ENCODE peak calls at places on chromosomes 4 and X, in five cellular contexts. One of them, this sample, is unnamed.

GRCh38 chr4:94849901-94850300 is 92.1 kb downstream of the BMPR1B start:
- DNase-seq in activated CD8-positive, alpha-beta T cell treated with anti-CD3 and anti-CD28 coated beads for 36 hours: no peak
- DNase-seq in hippocampal formation: no peak
- DNase-seq in stimulated activated CD4-positive, alpha-beta T cell treated with anti-CD3 and anti-CD28 coated beads, TNF-alpha, amount 100 ng/mL, for 1 hour: no peak
- DNase-seq in NCI-H1436: no peak
- DNase-seq in this sample: no peak

GRCh38 chrX:153708415-153708814 is 15.8 kb downstream of the BCAP31 start:
- DNase-seq in activated CD8-positive, alpha-beta T cell treated with anti-CD3 and anti-CD28 coated beads for 36 hours: peak; percentile 52
- DNase-seq in hippocampal formation: peak; percentile 29
- DNase-seq in stimulated activated CD4-positive, alpha-beta T cell treated with anti-CD3 and anti-CD28 coated beads, TNF-alpha, amount 100 ng/mL, for 1 hour: no peak
- DNase-seq in NCI-H1436: peak; percentile 29
- DNase-seq in this sample: peak; percentile 5

GRCh38 chrX:123184858-123185251 is 777 bp downstream of the GRIA3 start:
- DNase-seq in activated CD8-positive, alpha-beta T cell treated with anti-CD3 and anti-CD28 coated beads for 36 hours: no peak
- DNase-seq in hippocampal formation: no peak
- DNase-seq in stimulated activated CD4-positive, alpha-beta T cell treated with anti-CD3 and anti-CD28 coated beads, TNF-alpha, amount 100 ng/mL, for 1 hour: no peak
- DNase-seq in NCI-H1436: no peak
- DNase-seq in this sample: no peak

GRCh38 chr4:37812713-37813112 is 13.8 kb upstream of the PGM2 start:
- DNase-seq in activated CD8-positive, alpha-beta T cell treated with anti-CD3 and anti-CD28 coated beads for 36 hours: no peak
- DNase-seq in hippocampal formation: no peak
- DNase-seq in stimulated activated CD4-positive, alpha-beta T cell treated with anti-CD3 and anti-CD28 coated beads, TNF-alpha, amount 100 ng/mL, for 1 hour: no peak
- DNase-seq in NCI-H1436: no peak
- DNase-seq in this sample: no peak

GRCh38 chr4:118758293-118758692 is 73.1 kb downstream of the METTL14 start:
- DNase-seq in activated CD8-positive, alpha-beta T cell treated with anti-CD3 and anti-CD28 coated beads for 36 hours: no peak
- DNase-seq in hippocampal formation: no peak
- DNase-seq in stimulated activated CD4-positive, alpha-beta T cell treated with anti-CD3 and anti-CD28 coated beads, TNF-alpha, amount 100 ng/mL, for 1 hour: no peak
- DNase-seq in NCI-H1436: no peak
- DNase-seq in this sample: no peak

GRCh38 chrX:20829665-20830481 is 544.3 kb upstream of the CNKSR2 start:
- DNase-seq in activated CD8-positive, alpha-beta T cell treated with anti-CD3 and anti-CD28 coated beads for 36 hours: no peak
- DNase-seq in hippocampal formation: no peak
- DNase-seq in stimulated activated CD4-positive, alpha-beta T cell treated with anti-CD3 and anti-CD28 coated beads, TNF-alpha, amount 100 ng/mL, for 1 hour: no peak
- DNase-seq in NCI-H1436: no peak
- DNase-seq in this sample: no peak

GRCh38 chr4:123898941-123899666 is 502.5 kb downstream of the SPRY1 start:
- DNase-seq in activated CD8-positive, alpha-beta T cell treated with anti-CD3 and anti-CD28 coated beads for 36 hours: no peak
- DNase-seq in hippocampal formation: no peak
- DNase-seq in stimulated activated CD4-positive, alpha-beta T cell treated with anti-CD3 and anti-CD28 coated beads, TNF-alpha, amount 100 ng/mL, for 1 hour: no peak
- DNase-seq in NCI-H1436: no peak
- DNase-seq in this sample: no peak

GRCh38 chr4:22237846-22238513 is 277.9 kb downstream of the ADGRA3 start:
- DNase-seq in activated CD8-positive, alpha-beta T cell treated with anti-CD3 and anti-CD28 coated beads for 36 hours: no peak
- DNase-seq in hippocampal formation: no peak
- DNase-seq in stimulated activated CD4-positive, alpha-beta T cell treated with anti-CD3 and anti-CD28 coated beads, TNF-alpha, amount 100 ng/mL, for 1 hour: no peak
- DNase-seq in NCI-H1436: no peak
- DNase-seq in this sample: no peak

GRCh38 chr4:145614235-145614615 is 5.0 kb upstream of the MMAA start:
- DNase-seq in activated CD8-positive, alpha-beta T cell treated with anti-CD3 and anti-CD28 coated beads for 36 hours: no peak
- DNase-seq in hippocampal formation: no peak
- DNase-seq in stimulated activated CD4-positive, alpha-beta T cell treated with anti-CD3 and anti-CD28 coated beads, TNF-alpha, amount 100 ng/mL, for 1 hour: no peak
- DNase-seq in NCI-H1436: no peak
- DNase-seq in this sample: no peak

GRCh38 chr4:104494822-104495559 is at the start of gene CXXC4:
- DNase-seq in activated CD8-positive, alpha-beta T cell treated with anti-CD3 and anti-CD28 coated beads for 36 hours: peak; percentile 8
- DNase-seq in hippocampal formation: peak; percentile 87
- DNase-seq in stimulated activated CD4-positive, alpha-beta T cell treated with anti-CD3 and anti-CD28 coated beads, TNF-alpha, amount 100 ng/mL, for 1 hour: no peak
- DNase-seq in NCI-H1436: peak; percentile 85
- DNase-seq in this sample: no peak

GRCh38 chr4:109559983-109560686 is at the start of gene MCUB:
- DNase-seq in activated CD8-positive, alpha-beta T cell treated with anti-CD3 and anti-CD28 coated beads for 36 hours: peak; percentile 95
- DNase-seq in hippocampal formation: peak; percentile 10
- DNase-seq in stimulated activated CD4-positive, alpha-beta T cell treated with anti-CD3 and anti-CD28 coated beads, TNF-alpha, amount 100 ng/mL, for 1 hour: peak; percentile 74
- DNase-seq in NCI-H1436: peak; percentile 86
- DNase-seq in this sample: peak; percentile 71

GRCh38 chrX:5810636-5811035 is 418.0 kb downstream of the NLGN4X start:
- DNase-seq in activated CD8-positive, alpha-beta T cell treated with anti-CD3 and anti-CD28 coated beads for 36 hours: no peak
- DNase-seq in hippocampal formation: no peak
- DNase-seq in stimulated activated CD4-positive, alpha-beta T cell treated with anti-CD3 and anti-CD28 coated beads, TNF-alpha, amount 100 ng/mL, for 1 hour: no peak
- DNase-seq in NCI-H1436: no peak
- DNase-seq in this sample: no peak

GRCh38 chrX:3777416-3777815 is 64.0 kb upstream of the PRKX start:
- DNase-seq in activated CD8-positive, alpha-beta T cell treated with anti-CD3 and anti-CD28 coated beads for 36 hours: no peak
- DNase-seq in hippocampal formation: no peak
- DNase-seq in stimulated activated CD4-positive, alpha-beta T cell treated with anti-CD3 and anti-CD28 coated beads, TNF-alpha, amount 100 ng/mL, for 1 hour: no peak
- DNase-seq in NCI-H1436: no peak
- DNase-seq in this sample: no peak

GRCh38 chrX:125680366-125680765 is 360.7 kb downstream of the TEX13C start:
- DNase-seq in activated CD8-positive, alpha-beta T cell treated with anti-CD3 and anti-CD28 coated beads for 36 hours: no peak
- DNase-seq in hippocampal formation: no peak
- DNase-seq in stimulated activated CD4-positive, alpha-beta T cell treated with anti-CD3 and anti-CD28 coated beads, TNF-alpha, amount 100 ng/mL, for 1 hour: no peak
- DNase-seq in NCI-H1436: no peak
- DNase-seq in this sample: no peak

GRCh38 chr4:87213425-87213824 is 7.0 kb downstream of the KLHL8 start:
- DNase-seq in activated CD8-positive, alpha-beta T cell treated with anti-CD3 and anti-CD28 coated beads for 36 hours: no peak
- DNase-seq in hippocampal formation: no peak
- DNase-seq in stimulated activated CD4-positive, alpha-beta T cell treated with anti-CD3 and anti-CD28 coated beads, TNF-alpha, amount 100 ng/mL, for 1 hour: no peak
- DNase-seq in NCI-H1436: no peak
- DNase-seq in this sample: no peak

GRCh38 chr4:89222171-89222570 is 85.4 kb downstream of the GPRIN3 start:
- DNase-seq in activated CD8-positive, alpha-beta T cell treated with anti-CD3 and anti-CD28 coated beads for 36 hours: peak; percentile 46
- DNase-seq in hippocampal formation: no peak
- DNase-seq in stimulated activated CD4-positive, alpha-beta T cell treated with anti-CD3 and anti-CD28 coated beads, TNF-alpha, amount 100 ng/mL, for 1 hour: no peak
- DNase-seq in NCI-H1436: no peak
- DNase-seq in this sample: no peak

GRCh38 chr4:181597766-181598165 is 645.4 kb upstream of the TENM3 start:
- DNase-seq in activated CD8-positive, alpha-beta T cell treated with anti-CD3 and anti-CD28 coated beads for 36 hours: no peak
- DNase-seq in hippocampal formation: no peak
- DNase-seq in stimulated activated CD4-positive, alpha-beta T cell treated with anti-CD3 and anti-CD28 coated beads, TNF-alpha, amount 100 ng/mL, for 1 hour: no peak
- DNase-seq in NCI-H1436: no peak
- DNase-seq in this sample: no peak

GRCh38 chr4:130808492-130808891 is 1712.5 kb downstream of the C4orf33 start:
- DNase-seq in activated CD8-positive, alpha-beta T cell treated with anti-CD3 and anti-CD28 coated beads for 36 hours: no peak
- DNase-seq in hippocampal formation: peak; percentile 4
- DNase-seq in stimulated activated CD4-positive, alpha-beta T cell treated with anti-CD3 and anti-CD28 coated beads, TNF-alpha, amount 100 ng/mL, for 1 hour: no peak
- DNase-seq in NCI-H1436: no peak
- DNase-seq in this sample: no peak

GRCh38 chr4:185194924-185195632 is 8.7 kb downstream of the CFAP97 start:
- DNase-seq in activated CD8-positive, alpha-beta T cell treated with anti-CD3 and anti-CD28 coated beads for 36 hours: no peak
- DNase-seq in hippocampal formation: no peak
- DNase-seq in stimulated activated CD4-positive, alpha-beta T cell treated with anti-CD3 and anti-CD28 coated beads, TNF-alpha, amount 100 ng/mL, for 1 hour: no peak
- DNase-seq in NCI-H1436: no peak
- DNase-seq in this sample: no peak

GRCh38 chrX:130975947-130976346 is 72.9 kb upstream of the ENOX2 start:
- DNase-seq in activated CD8-positive, alpha-beta T cell treated with anti-CD3 and anti-CD28 coated beads for 36 hours: peak; percentile 50
- DNase-seq in hippocampal formation: peak; percentile 22
- DNase-seq in stimulated activated CD4-positive, alpha-beta T cell treated with anti-CD3 and anti-CD28 coated beads, TNF-alpha, amount 100 ng/mL, for 1 hour: no peak
- DNase-seq in NCI-H1436: peak; percentile 35
- DNase-seq in this sample: no peak

GRCh38 chr4:11625206-11625605 is 196.5 kb upstream of the HS3ST1 start:
- DNase-seq in activated CD8-positive, alpha-beta T cell treated with anti-CD3 and anti-CD28 coated beads for 36 hours: no peak
- DNase-seq in hippocampal formation: no peak
- DNase-seq in stimulated activated CD4-positive, alpha-beta T cell treated with anti-CD3 and anti-CD28 coated beads, TNF-alpha, amount 100 ng/mL, for 1 hour: no peak
- DNase-seq in NCI-H1436: no peak
- DNase-seq in this sample: no peak

GRCh38 chr4:181909368-181909767 is 333.8 kb upstream of the TENM3 start:
- DNase-seq in activated CD8-positive, alpha-beta T cell treated with anti-CD3 and anti-CD28 coated beads for 36 hours: no peak
- DNase-seq in hippocampal formation: no peak
- DNase-seq in stimulated activated CD4-positive, alpha-beta T cell treated with anti-CD3 and anti-CD28 coated beads, TNF-alpha, amount 100 ng/mL, for 1 hour: no peak
- DNase-seq in NCI-H1436: no peak
- DNase-seq in this sample: no peak

GRCh38 chr4:763922-764321 is 58.3 kb downstream of the PCGF3 start:
- DNase-seq in activated CD8-positive, alpha-beta T cell treated with anti-CD3 and anti-CD28 coated beads for 36 hours: no peak
- DNase-seq in hippocampal formation: no peak
- DNase-seq in stimulated activated CD4-positive, alpha-beta T cell treated with anti-CD3 and anti-CD28 coated beads, TNF-alpha, amount 100 ng/mL, for 1 hour: no peak
- DNase-seq in NCI-H1436: no peak
- DNase-seq in this sample: no peak